ENCODE peak calls at places on chromosomes 16 and 17, in six cellular contexts. One of them, this sample, is unnamed.

GRCh38 chr17:73091770-73092517 is 544 bp downstream of the SLC39A11 start:
- DNase-seq in H1: no peak
- DNase-seq in EL: peak; percentile 57
- DNase-seq in OCI-M1: peak; percentile 37
- DNase-seq in cardiac muscle cell: peak; percentile 35
- DNase-seq in activated naive CD8-positive, alpha-beta T cell treated with anti-CD3 and anti-CD28 coated beads for 36 hours: no peak
- DNase-seq in this sample: peak; percentile 60

GRCh38 chr16:89300311-89300975 is 82.9 kb downstream of the ZNF778 start:
- DNase-seq in H1: no peak
- DNase-seq in OCI-M1: no peak
- DNase-seq in activated naive CD8-positive, alpha-beta T cell treated with anti-CD3 and anti-CD28 coated beads for 36 hours: no peak
- DNase-seq in EL: no peak
- DNase-seq in cardiac muscle cell: peak; percentile 80
- DNase-seq in this sample: no peak

GRCh38 chr17:58995247-58995940 is 111.3 kb downstream of the TRIM37 start:
- DNase-seq in activated naive CD8-positive, alpha-beta T cell treated with anti-CD3 and anti-CD28 coated beads for 36 hours: no peak
- DNase-seq in OCI-M1: no peak
- DNase-seq in H1: no peak
- DNase-seq in EL: peak; percentile 32
- DNase-seq in cardiac muscle cell: no peak
- DNase-seq in this sample: no peak

GRCh38 chr17:77613181-77613580 is 345.3 kb upstream of the TNRC6C start:
- DNase-seq in activated naive CD8-positive, alpha-beta T cell treated with anti-CD3 and anti-CD28 coated beads for 36 hours: no peak
- DNase-seq in H1: no peak
- DNase-seq in OCI-M1: no peak
- DNase-seq in EL: peak; percentile 30
- DNase-seq in cardiac muscle cell: no peak
- DNase-seq in this sample: no peak

GRCh38 chr17:1865252-1866037 is 35.6 kb downstream of the RPA1 start:
- DNase-seq in OCI-M1: peak; percentile 73
- DNase-seq in activated naive CD8-positive, alpha-beta T cell treated with anti-CD3 and anti-CD28 coated beads for 36 hours: peak; percentile 43
- DNase-seq in EL: peak; percentile 41
- DNase-seq in H1: peak; percentile 60
- DNase-seq in cardiac muscle cell: peak; percentile 49
- DNase-seq in this sample: peak; percentile 39

GRCh38 chr16:72299684-72300243 is 127.8 kb upstream of the PMFBP1 start:
- DNase-seq in activated naive CD8-positive, alpha-beta T cell treated with anti-CD3 and anti-CD28 coated beads for 36 hours: no peak
- DNase-seq in H1: no peak
- DNase-seq in cardiac muscle cell: no peak
- DNase-seq in EL: no peak
- DNase-seq in OCI-M1: no peak
- DNase-seq in this sample: no peak

GRCh38 chr17:49063652-49064051 is 66.5 kb downstream of the IGF2BP1 start:
- DNase-seq in OCI-M1: no peak
- DNase-seq in EL: no peak
- DNase-seq in activated naive CD8-positive, alpha-beta T cell treated with anti-CD3 and anti-CD28 coated beads for 36 hours: no peak
- DNase-seq in cardiac muscle cell: peak; percentile 32
- DNase-seq in H1: no peak
- DNase-seq in this sample: no peak

GRCh38 chr16:3642397-3643094 is 11.9 kb upstream of the DNASE1 start:
- DNase-seq in H1: peak; percentile 46
- DNase-seq in OCI-M1: peak; percentile 37
- DNase-seq in EL: peak; percentile 23
- DNase-seq in activated naive CD8-positive, alpha-beta T cell treated with anti-CD3 and anti-CD28 coated beads for 36 hours: no peak
- DNase-seq in cardiac muscle cell: peak; percentile 62
- DNase-seq in this sample: no peak

GRCh38 chr17:44220211-44221071 is 966 bp upstream of the UBTF start:
- DNase-seq in OCI-M1: peak; percentile 74
- DNase-seq in H1: peak; percentile 72
- DNase-seq in EL: peak; percentile 49
- DNase-seq in activated naive CD8-positive, alpha-beta T cell treated with anti-CD3 and anti-CD28 coated beads for 36 hours: peak; percentile 65
- DNase-seq in cardiac muscle cell: peak; percentile 71
- DNase-seq in this sample: peak; percentile 74

GRCh38 chr17:44071772-44072171 is 1.2 kb downstream of the G6PC3 start:
- DNase-seq in cardiac muscle cell: no peak
- DNase-seq in OCI-M1: peak; percentile 15
- DNase-seq in activated naive CD8-positive, alpha-beta T cell treated with anti-CD3 and anti-CD28 coated beads for 36 hours: no peak
- DNase-seq in H1: no peak
- DNase-seq in EL: peak; percentile 44
- DNase-seq in this sample: no peak

GRCh38 chr16:89900885-89901284 is 17.8 kb upstream of the MC1R start:
- DNase-seq in H1: no peak
- DNase-seq in activated naive CD8-positive, alpha-beta T cell treated with anti-CD3 and anti-CD28 coated beads for 36 hours: no peak
- DNase-seq in cardiac muscle cell: no peak
- DNase-seq in OCI-M1: no peak
- DNase-seq in EL: no peak
- DNase-seq in this sample: no peak

GRCh38 chr17:50943575-50943933 is 77.4 kb upstream of the TOB1 start:
- DNase-seq in cardiac muscle cell: no peak
- DNase-seq in EL: no peak
- DNase-seq in OCI-M1: no peak
- DNase-seq in activated naive CD8-positive, alpha-beta T cell treated with anti-CD3 and anti-CD28 coated beads for 36 hours: no peak
- DNase-seq in H1: no peak
- DNase-seq in this sample: no peak

GRCh38 chr16:55120408-55120807 is 189.7 kb downstream of the IRX5 start:
- DNase-seq in cardiac muscle cell: no peak
- DNase-seq in activated naive CD8-positive, alpha-beta T cell treated with anti-CD3 and anti-CD28 coated beads for 36 hours: no peak
- DNase-seq in OCI-M1: peak; percentile 2
- DNase-seq in EL: no peak
- DNase-seq in H1: no peak
- DNase-seq in this sample: peak; percentile 57

GRCh38 chr16:1781254-1781653 is 1.1 kb downstream of the SPSB3 start:
- DNase-seq in EL: no peak
- DNase-seq in cardiac muscle cell: no peak
- DNase-seq in H1: no peak
- DNase-seq in OCI-M1: no peak
- DNase-seq in activated naive CD8-positive, alpha-beta T cell treated with anti-CD3 and anti-CD28 coated beads for 36 hours: no peak
- DNase-seq in this sample: no peak

GRCh38 chr16:1772362-1772907 is at the start of gene EME2:
- DNase-seq in H1: no peak
- DNase-seq in EL: peak; percentile 52
- DNase-seq in cardiac muscle cell: no peak
- DNase-seq in OCI-M1: peak; percentile 43
- DNase-seq in activated naive CD8-positive, alpha-beta T cell treated with anti-CD3 and anti-CD28 coated beads for 36 hours: peak; percentile 74
- DNase-seq in this sample: peak; percentile 63

GRCh38 chr17:41619162-41619933 is 5.0 kb downstream of the KRT17 start:
- DNase-seq in cardiac muscle cell: no peak
- DNase-seq in H1: no peak
- DNase-seq in activated naive CD8-positive, alpha-beta T cell treated with anti-CD3 and anti-CD28 coated beads for 36 hours: no peak
- DNase-seq in OCI-M1: no peak
- DNase-seq in EL: no peak
- DNase-seq in this sample: no peak

GRCh38 chr16:85258166-85258565 is 145.9 kb upstream of the CIBAR2 start:
- DNase-seq in activated naive CD8-positive, alpha-beta T cell treated with anti-CD3 and anti-CD28 coated beads for 36 hours: no peak
- DNase-seq in cardiac muscle cell: no peak
- DNase-seq in H1: no peak
- DNase-seq in EL: no peak
- DNase-seq in OCI-M1: no peak
- DNase-seq in this sample: no peak

GRCh38 chr17:42311240-42312034 is 23.1 kb downstream of the STAT5A start:
- DNase-seq in EL: peak; percentile 86
- DNase-seq in OCI-M1: peak; percentile 97
- DNase-seq in H1: no peak
- DNase-seq in activated naive CD8-positive, alpha-beta T cell treated with anti-CD3 and anti-CD28 coated beads for 36 hours: peak; percentile 25
- DNase-seq in cardiac muscle cell: peak; percentile 98
- DNase-seq in this sample: peak; percentile 96

GRCh38 chr17:33113281-33114010 is 121.8 kb downstream of the SPACA3 start:
- DNase-seq in OCI-M1: no peak
- DNase-seq in EL: no peak
- DNase-seq in H1: no peak
- DNase-seq in cardiac muscle cell: peak; percentile 10
- DNase-seq in activated naive CD8-positive, alpha-beta T cell treated with anti-CD3 and anti-CD28 coated beads for 36 hours: no peak
- DNase-seq in this sample: no peak

GRCh38 chr16:66662445-66663194 is 33.9 kb downstream of the CMTM4 start:
- DNase-seq in activated naive CD8-positive, alpha-beta T cell treated with anti-CD3 and anti-CD28 coated beads for 36 hours: no peak
- DNase-seq in H1: no peak
- DNase-seq in cardiac muscle cell: peak; percentile 58
- DNase-seq in EL: peak; percentile 37
- DNase-seq in OCI-M1: peak; percentile 68
- DNase-seq in this sample: peak; percentile 53

GRCh38 chr16:5062051-5062450 is 3.7 kb downstream of the C16orf89 start:
- DNase-seq in H1: no peak
- DNase-seq in cardiac muscle cell: no peak
- DNase-seq in OCI-M1: no peak
- DNase-seq in activated naive CD8-positive, alpha-beta T cell treated with anti-CD3 and anti-CD28 coated beads for 36 hours: no peak
- DNase-seq in EL: no peak
- DNase-seq in this sample: no peak

This sample was measured in NB4.